ENCODE peak calls at places on chromosome X, in seven cellular contexts. One of them, this sample, is unnamed.
A peak's percentile ranks its signal among the peaks of the same experiment; 100 is the strongest.

GRCh38 chrX:103376118-103376978 is at the start of gene BEX3:
- DNase-seq in fibroblast of lung: peak; percentile 67
- DNase-seq in GM12865: peak; percentile 19
- DNase-seq in progenitor cell of endocrine pancreas: peak; percentile 59
- DNase-seq in CD4-positive, alpha-beta T cell: peak; percentile 9
- DNase-seq in pancreas: peak; percentile 39
- DNase-seq in astrocyte: peak; percentile 36
- DNase-seq in this sample: no peak

GRCh38 chrX:85140963-85141362 is 102.6 kb downstream of the SATL1 start:
- DNase-seq in fibroblast of lung: no peak
- DNase-seq in GM12865: no peak
- DNase-seq in progenitor cell of endocrine pancreas: no peak
- DNase-seq in CD4-positive, alpha-beta T cell: no peak
- DNase-seq in pancreas: no peak
- DNase-seq in astrocyte: no peak
- DNase-seq in this sample: no peak

GRCh38 chrX:96987228-96987627 is 103.5 kb downstream of the RPA4 start:
- DNase-seq in fibroblast of lung: peak; percentile 35
- DNase-seq in GM12865: no peak
- DNase-seq in progenitor cell of endocrine pancreas: no peak
- DNase-seq in CD4-positive, alpha-beta T cell: no peak
- DNase-seq in pancreas: no peak
- DNase-seq in astrocyte: peak; percentile 9
- DNase-seq in this sample: no peak

GRCh38 chrX:37998586-37999267 is 7.6 kb upstream of the SYTL5 start:
- DNase-seq in fibroblast of lung: peak; percentile 81
- DNase-seq in GM12865: no peak
- DNase-seq in progenitor cell of endocrine pancreas: no peak
- DNase-seq in CD4-positive, alpha-beta T cell: no peak
- DNase-seq in pancreas: no peak
- DNase-seq in astrocyte: peak; percentile 76
- DNase-seq in this sample: no peak

GRCh38 chrX:74534569-74535038 is 79.8 kb downstream of the RLIM start:
- DNase-seq in fibroblast of lung: peak; percentile 74
- DNase-seq in GM12865: peak; percentile 51
- DNase-seq in progenitor cell of endocrine pancreas: no peak
- DNase-seq in CD4-positive, alpha-beta T cell: no peak
- DNase-seq in pancreas: no peak
- DNase-seq in astrocyte: peak; percentile 59
- DNase-seq in this sample: no peak

GRCh38 chrX:147917700-147918694 is 6.3 kb downstream of the FMR1 start:
- DNase-seq in fibroblast of lung: peak; percentile 70
- DNase-seq in GM12865: peak; percentile 76
- DNase-seq in progenitor cell of endocrine pancreas: no peak
- DNase-seq in CD4-positive, alpha-beta T cell: no peak
- DNase-seq in pancreas: no peak
- DNase-seq in astrocyte: peak; percentile 61
- DNase-seq in this sample: no peak

GRCh38 chrX:145190801-145191389 is 56.4 kb upstream of the SPANXN1 start:
- DNase-seq in fibroblast of lung: no peak
- DNase-seq in GM12865: no peak
- DNase-seq in progenitor cell of endocrine pancreas: no peak
- DNase-seq in CD4-positive, alpha-beta T cell: no peak
- DNase-seq in pancreas: no peak
- DNase-seq in astrocyte: no peak
- DNase-seq in this sample: no peak

GRCh38 chrX:34734383-34734782 is 77.3 kb upstream of the TMEM47 start:
- DNase-seq in fibroblast of lung: peak; percentile 36
- DNase-seq in GM12865: no peak
- DNase-seq in progenitor cell of endocrine pancreas: no peak
- DNase-seq in CD4-positive, alpha-beta T cell: no peak
- DNase-seq in pancreas: no peak
- DNase-seq in astrocyte: peak; percentile 8
- DNase-seq in this sample: no peak

GRCh38 chrX:118062048-118062789 is 54.4 kb downstream of the KLHL13 start:
- DNase-seq in fibroblast of lung: no peak
- DNase-seq in GM12865: peak; percentile 23
- DNase-seq in progenitor cell of endocrine pancreas: no peak
- DNase-seq in CD4-positive, alpha-beta T cell: no peak
- DNase-seq in pancreas: no peak
- DNase-seq in astrocyte: no peak
- DNase-seq in this sample: no peak

GRCh38 chrX:33252306-33252825 is 41.0 kb upstream of the DMD start:
- DNase-seq in fibroblast of lung: no peak
- DNase-seq in GM12865: no peak
- DNase-seq in progenitor cell of endocrine pancreas: no peak
- DNase-seq in CD4-positive, alpha-beta T cell: no peak
- DNase-seq in pancreas: no peak
- DNase-seq in astrocyte: no peak
- DNase-seq in this sample: no peak

GRCh38 chrX:13076176-13076956 is 31.9 kb upstream of the FAM9C start:
- DNase-seq in fibroblast of lung: peak; percentile 51
- DNase-seq in GM12865: peak; percentile 66
- DNase-seq in progenitor cell of endocrine pancreas: no peak
- DNase-seq in CD4-positive, alpha-beta T cell: no peak
- DNase-seq in pancreas: no peak
- DNase-seq in astrocyte: peak; percentile 51
- DNase-seq in this sample: no peak

GRCh38 chrX:13077168-13077567 is 32.7 kb upstream of the FAM9C start:
- DNase-seq in fibroblast of lung: peak; percentile 37
- DNase-seq in GM12865: no peak
- DNase-seq in progenitor cell of endocrine pancreas: no peak
- DNase-seq in CD4-positive, alpha-beta T cell: no peak
- DNase-seq in pancreas: no peak
- DNase-seq in astrocyte: no peak
- DNase-seq in this sample: no peak

GRCh38 chrX:13081385-13082285 is 37.2 kb upstream of the FAM9C start:
- DNase-seq in fibroblast of lung: no peak
- DNase-seq in GM12865: peak; percentile 79
- DNase-seq in progenitor cell of endocrine pancreas: no peak
- DNase-seq in CD4-positive, alpha-beta T cell: no peak
- DNase-seq in pancreas: no peak
- DNase-seq in astrocyte: no peak
- DNase-seq in this sample: no peak

GRCh38 chrX:13080128-13080795 is 35.8 kb upstream of the FAM9C start:
- DNase-seq in fibroblast of lung: no peak
- DNase-seq in GM12865: no peak
- DNase-seq in progenitor cell of endocrine pancreas: no peak
- DNase-seq in CD4-positive, alpha-beta T cell: no peak
- DNase-seq in pancreas: no peak
- DNase-seq in astrocyte: no peak
- DNase-seq in this sample: no peak

DNA sequence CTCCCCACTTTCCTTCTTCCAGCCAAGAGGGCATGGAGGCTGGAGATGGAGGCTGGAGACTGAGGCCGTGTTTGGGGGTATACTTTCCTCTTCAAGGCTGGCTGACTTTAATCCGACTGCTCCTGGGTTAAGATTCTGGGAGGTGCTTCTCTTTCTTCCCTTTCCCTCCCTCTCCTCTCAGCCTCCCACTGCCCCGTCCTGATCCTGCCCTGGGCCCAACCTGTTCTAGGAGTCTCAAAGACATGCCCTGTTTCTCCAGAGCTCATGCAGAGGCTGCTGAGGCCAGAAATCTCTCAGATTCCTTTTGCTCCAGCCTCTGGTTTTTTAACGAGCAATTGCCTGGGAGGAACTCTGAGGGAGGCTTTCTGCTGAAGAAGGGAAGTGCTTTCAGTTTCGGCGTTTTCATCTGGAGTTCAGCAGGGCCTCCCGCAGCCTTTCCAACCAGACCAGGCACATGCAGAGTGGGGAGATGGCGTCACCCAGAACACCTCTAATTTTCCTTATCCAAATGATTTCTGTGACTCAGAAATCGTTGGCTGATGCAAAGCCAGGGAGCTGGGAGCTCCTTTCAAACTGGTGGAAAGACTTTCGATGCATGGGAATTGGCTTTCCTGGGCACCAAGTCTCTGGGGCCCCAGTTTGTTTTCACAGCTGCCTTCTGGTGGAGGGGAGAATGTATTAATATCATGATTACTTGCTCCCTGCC is 34.5 kb upstream of the FAM9C start:
- DNase-seq in fibroblast of lung: peak; percentile 80
- DNase-seq in GM12865: no peak
- DNase-seq in progenitor cell of endocrine pancreas: no peak
- DNase-seq in CD4-positive, alpha-beta T cell: no peak
- DNase-seq in pancreas: peak; percentile 40
- DNase-seq in astrocyte: peak; percentile 76
- DNase-seq in this sample: no peak
- TF ChIP-seq CTCF in fibroblast of lung: no peak
- TF ChIP-seq CTCF in GM12865: no peak
- TF ChIP-seq CTCF in progenitor cell of endocrine pancreas: no peak
- TF ChIP-seq CTCF in CD4-positive, alpha-beta T cell: no peak
- TF ChIP-seq CTCF in pancreas: no peak
- TF ChIP-seq CTCF in astrocyte: no peak
- TF ChIP-seq CTCF in this sample: no peak

GRCh38 chrX:5681159-5681558 is 547.5 kb downstream of the NLGN4X start:
- DNase-seq in fibroblast of lung: peak; percentile 18
- DNase-seq in GM12865: peak; percentile 1
- DNase-seq in progenitor cell of endocrine pancreas: no peak
- DNase-seq in CD4-positive, alpha-beta T cell: no peak
- DNase-seq in pancreas: no peak
- DNase-seq in astrocyte: peak; percentile 25
- DNase-seq in this sample: no peak
- TF ChIP-seq CTCF in fibroblast of lung: no peak
- TF ChIP-seq CTCF in GM12865: no peak
- TF ChIP-seq CTCF in progenitor cell of endocrine pancreas: peak; percentile 42
- TF ChIP-seq CTCF in CD4-positive, alpha-beta T cell: no peak
- TF ChIP-seq CTCF in pancreas: no peak
- TF ChIP-seq CTCF in astrocyte: peak; percentile 16
- TF ChIP-seq CTCF in this sample: no peak

GRCh38 chrX:41258871-41259270 is 75.1 kb upstream of the DDX3X start:
- DNase-seq in fibroblast of lung: peak; percentile 32
- DNase-seq in GM12865: no peak
- DNase-seq in progenitor cell of endocrine pancreas: no peak
- DNase-seq in CD4-positive, alpha-beta T cell: no peak
- DNase-seq in pancreas: no peak
- DNase-seq in astrocyte: peak; percentile 16
- DNase-seq in this sample: no peak

GRCh38 chrX:41259516-41259915 is 74.4 kb upstream of the DDX3X start:
- DNase-seq in fibroblast of lung: peak; percentile 14
- DNase-seq in GM12865: no peak
- DNase-seq in progenitor cell of endocrine pancreas: no peak
- DNase-seq in CD4-positive, alpha-beta T cell: no peak
- DNase-seq in pancreas: peak; percentile 37
- DNase-seq in astrocyte: no peak
- DNase-seq in this sample: no peak

DNA sequence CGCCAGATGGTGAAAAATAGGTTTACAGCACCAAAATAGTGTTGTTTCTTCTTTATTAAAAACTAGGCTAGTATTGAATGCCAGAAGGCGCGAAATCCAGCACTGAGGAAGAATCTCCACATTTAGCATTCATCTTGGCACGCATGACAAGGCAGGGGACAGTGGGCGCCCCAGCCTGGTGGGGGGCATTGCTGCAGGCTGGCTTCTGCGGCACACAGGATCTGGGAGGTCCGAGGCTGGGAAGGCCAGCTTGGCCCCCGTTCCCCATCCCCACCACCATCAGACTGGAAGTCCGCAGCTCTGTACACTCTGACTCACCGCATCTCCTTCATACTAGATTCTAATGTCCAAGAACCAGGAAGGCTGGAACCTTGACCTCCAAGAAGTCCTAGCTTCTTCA is 75.7 kb upstream of the DDX3X start:
- DNase-seq in fibroblast of lung: no peak
- DNase-seq in GM12865: no peak
- DNase-seq in progenitor cell of endocrine pancreas: no peak
- DNase-seq in CD4-positive, alpha-beta T cell: no peak
- DNase-seq in pancreas: no peak
- DNase-seq in astrocyte: no peak
- DNase-seq in this sample: no peak
- TF ChIP-seq CTCF in fibroblast of lung: no peak
- TF ChIP-seq CTCF in GM12865: no peak
- TF ChIP-seq CTCF in progenitor cell of endocrine pancreas: no peak
- TF ChIP-seq CTCF in CD4-positive, alpha-beta T cell: no peak
- TF ChIP-seq CTCF in pancreas: no peak
- TF ChIP-seq CTCF in astrocyte: no peak
- TF ChIP-seq CTCF in this sample: no peak

GRCh38 chrX:57137481-57137880 is 284 bp upstream of the SPIN2A start:
- DNase-seq in fibroblast of lung: peak; percentile 6
- DNase-seq in GM12865: no peak
- DNase-seq in progenitor cell of endocrine pancreas: no peak
- DNase-seq in CD4-positive, alpha-beta T cell: no peak
- DNase-seq in pancreas: no peak
- DNase-seq in astrocyte: no peak
- DNase-seq in this sample: no peak

GRCh38 chrX:57134702-57135101 is 2.5 kb downstream of the SPIN2A start:
- DNase-seq in fibroblast of lung: no peak
- DNase-seq in GM12865: no peak
- DNase-seq in progenitor cell of endocrine pancreas: no peak
- DNase-seq in CD4-positive, alpha-beta T cell: no peak
- DNase-seq in pancreas: no peak
- DNase-seq in astrocyte: no peak
- DNase-seq in this sample: no peak

GRCh38 chrX:57135287-57135686 is 1.9 kb downstream of the SPIN2A start:
- DNase-seq in fibroblast of lung: no peak
- DNase-seq in GM12865: no peak
- DNase-seq in progenitor cell of endocrine pancreas: no peak
- DNase-seq in CD4-positive, alpha-beta T cell: no peak
- DNase-seq in pancreas: no peak
- DNase-seq in astrocyte: no peak
- DNase-seq in this sample: no peak

DNA sequence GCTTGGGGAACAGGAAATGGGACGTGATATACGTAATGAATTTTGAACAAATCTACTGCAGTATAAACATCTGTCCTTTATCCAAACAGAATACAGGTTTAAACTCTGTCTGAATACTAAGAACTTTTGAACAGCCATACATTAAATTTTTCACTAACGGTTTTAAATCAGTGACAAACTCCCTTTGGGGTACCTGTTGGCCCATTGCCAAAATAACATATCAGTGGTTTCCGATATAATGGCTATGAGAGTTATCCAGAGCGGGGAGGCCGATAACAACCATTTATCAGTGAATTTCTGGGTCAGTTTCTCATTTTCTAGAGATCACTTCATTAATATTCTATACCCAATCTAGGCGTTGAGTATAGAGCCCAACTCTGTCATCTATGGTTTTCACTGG is 5.2 kb downstream of the SPIN2A start:
- DNase-seq in fibroblast of lung: no peak
- DNase-seq in GM12865: no peak
- DNase-seq in progenitor cell of endocrine pancreas: no peak
- DNase-seq in CD4-positive, alpha-beta T cell: no peak
- DNase-seq in pancreas: no peak
- DNase-seq in astrocyte: no peak
- DNase-seq in this sample: no peak
- TF ChIP-seq CTCF in fibroblast of lung: no peak
- TF ChIP-seq CTCF in GM12865: no peak
- TF ChIP-seq CTCF in progenitor cell of endocrine pancreas: no peak
- TF ChIP-seq CTCF in CD4-positive, alpha-beta T cell: no peak
- TF ChIP-seq CTCF in pancreas: no peak
- TF ChIP-seq CTCF in astrocyte: no peak
- TF ChIP-seq CTCF in this sample: no peak

GRCh38 chrX:54042609-54043010 is 1.7 kb downstream of the PHF8 start:
- DNase-seq in fibroblast of lung: peak; percentile 64
- DNase-seq in GM12865: peak; percentile 62
- DNase-seq in progenitor cell of endocrine pancreas: peak; percentile 30
- DNase-seq in CD4-positive, alpha-beta T cell: peak; percentile 7
- DNase-seq in pancreas: peak; percentile 26
- DNase-seq in astrocyte: peak; percentile 48
- DNase-seq in this sample: peak; percentile 14
- TF ChIP-seq CTCF in fibroblast of lung: peak; percentile 12
- TF ChIP-seq CTCF in GM12865: no peak
- TF ChIP-seq CTCF in progenitor cell of endocrine pancreas: peak; percentile 37
- TF ChIP-seq CTCF in CD4-positive, alpha-beta T cell: no peak
- TF ChIP-seq CTCF in pancreas: no peak
- TF ChIP-seq CTCF in astrocyte: no peak
- TF ChIP-seq CTCF in this sample: no peak